ENCODE peak calls at places on chromosomes 1 and 21, in eight cellular contexts. G is small intestine, I is pancreas, W is IMR-90, J is Peyer's patch, U is neural progenitor cell, R is psoas muscle, E is HepG2. F is an unnamed sample. For H3K4me1 and H3K36me3, the result is how much of the 10 kb centered on the place peaks cover.

GRCh38 chr1:94636625-94637024 is 95.1 kb upstream of the F3 start:
- DNase-seq in G (no peak), I (no peak), W (peak), J (no peak), U (no peak), R (no peak), E (no peak), F (no peak)

GRCh38 chr1:101236546-101237228 is at the start of gene S1PR1:
- DNase-seq in G (no peak), I (peak), W (peak), J (peak), U (peak), R (peak), E (no peak), F (peak)

GRCh38 chr1:222792744-222793143 is 22.1 kb upstream of the DISP1 start:
- DNase-seq in G (no peak), I (no peak), W (peak), J (no peak), U (peak), R (no peak), E (no peak), F (no peak)

GRCh38 chr1:204503122-204503912 is 8.7 kb upstream of the PIK3C2B start:
- DNase-seq in G (peak), I (no peak), W (peak), J (no peak), U (peak), R (no peak), E (peak), F (no peak)

GRCh38 chr1:21318714-21319159 is 28.5 kb upstream of the ECE1 start:
- DNase-seq in G (no peak), I (peak), W (peak), J (no peak), U (no peak), R (peak), E (no peak), F (peak)

GRCh38 chr1:160022330-160023310 is 9.2 kb downstream of the PIGM start:
- DNase-seq in G (peak), I (no peak), W (no peak), J (no peak), U (no peak), R (no peak), E (no peak), F (no peak)

GRCh38 chr1:153288634-153289275 is 24.0 kb downstream of the PGLYRP3 start:
- DNase-seq in G (peak), I (no peak), W (no peak), J (no peak), U (no peak), R (no peak), E (no peak), F (no peak)

GRCh38 chr1:81834268-81834667 is 33.5 kb downstream of the ADGRL2 start:
- DNase-seq in G (no peak), I (no peak), W (peak), J (no peak), U (no peak), R (no peak), E (no peak), F (no peak)

GRCh38 chr1:3515774-3516480 is 61.5 kb downstream of the ARHGEF16 start:
- DNase-seq in G (no peak), I (no peak), W (no peak), J (no peak), U (no peak), R (no peak), E (no peak), F (no peak)

GRCh38 chr21:33993286-33994231 is 78.0 kb upstream of the ATP5PO start:
- DNase-seq in G (peak), I (no peak), W (no peak), J (peak), U (no peak), R (no peak), E (no peak), F (no peak)

GRCh38 chr1:154483941-154484803 is 17.8 kb upstream of the TDRD10 start:
- DNase-seq in G (peak), I (no peak), W (peak), J (no peak), U (no peak), R (no peak), E (no peak), F (peak)

GRCh38 chr1:211724711-211725196 is 49.3 kb upstream of the NEK2 start:
- DNase-seq in G (no peak), I (peak), W (no peak), J (no peak), U (peak), R (no peak), E (peak), F (no peak)

GRCh38 chr1:3883194-3883920 is 16.7 kb downstream of the C1orf174 start:
- DNase-seq in G (no peak), I (no peak), W (no peak), J (no peak), U (no peak), R (peak), E (no peak), F (no peak)

GRCh38 chr1:152873495-152873894 is 4.6 kb upstream of the SMCP start:
- DNase-seq in G (no peak), I (no peak), W (peak), J (no peak), U (no peak), R (no peak), E (no peak), F (no peak)

GRCh38 chr1:228391411-228392020 is 15.1 kb downstream of the TRIM11 start:
- DNase-seq in G (no peak), I (no peak), W (no peak), J (no peak), U (no peak), R (peak), E (no peak), F (no peak)

GRCh38 chr21:41952568-41953248 is 1.1 kb downstream of the C2CD2 start:
- DNase-seq in G (peak), I (no peak), W (peak), J (no peak), U (peak), R (peak), E (no peak), F (no peak)

GRCh38 chr1:93846151-93846928 is 32.7 kb downstream of the DNTTIP2 start:
- DNase-seq in G (peak), I (peak), W (peak), J (peak), U (peak), R (peak), E (peak), F (peak)

GRCh38 chr1:160209656-160210046 is 4.5 kb downstream of the PEA15 start:
- DNase-seq in G (no peak), I (no peak), W (no peak), J (no peak), U (peak), R (peak), E (no peak), F (no peak)

GRCh38 chr21:41677671-41678015 is 89.2 kb downstream of the RIPK4 start:
- DNase-seq in G (no peak), I (peak), W (no peak), J (no peak), U (no peak), R (no peak), E (no peak), F (no peak)

GRCh38 chr1:160657477-160657820 is 10.6 kb upstream of the SLAMF1 start:
- DNase-seq in G (no peak), I (no peak), W (no peak), J (no peak), U (no peak), R (no peak), E (no peak), F (no peak)

GRCh38 chr1:22208265-22208972 is 65.5 kb upstream of the WNT4 start:
- DNase-seq in G (no peak), I (no peak), W (no peak), J (no peak), U (peak), R (peak), E (no peak), F (no peak)

GRCh38 chr21:29295066-29295650 is 3.6 kb upstream of the BACH1 start:
- DNase-seq in G (no peak), I (no peak), W (no peak), J (no peak), U (no peak), R (no peak), E (no peak), F (no peak)

GRCh38 chr1:2314297-2314802 is 77.0 kb downstream of the MORN1 start:
- DNase-seq in G (no peak), I (no peak), W (peak), J (peak), U (peak), R (peak), E (peak), F (peak)

GRCh38 chr1:176546825-176547224 is 83.8 kb downstream of the PAPPA2 start:
- DNase-seq in G (no peak), I (no peak), W (no peak), J (no peak), U (no peak), R (no peak), E (no peak), F (no peak)

GRCh38 chr1:198651685-198652400 is 13.0 kb downstream of the PTPRC start:
- DNase-seq in G (no peak), I (no peak), W (no peak), J (peak), U (no peak), R (no peak), E (no peak), F (no peak)

GRCh38 chr1:198650506-198650905 is 11.7 kb downstream of the PTPRC start:
- DNase-seq in G (no peak), I (no peak), W (no peak), J (no peak), U (no peak), R (no peak), E (no peak), F (no peak)

GRCh38 chr1:198655464-198656121 is 16.8 kb downstream of the PTPRC start:
- DNase-seq in G (no peak), I (no peak), W (no peak), J (no peak), U (no peak), R (no peak), E (no peak), F (no peak)

GRCh38 chr1:198656500-198656932 is 17.7 kb downstream of the PTPRC start:
- DNase-seq in G (peak), I (no peak), W (no peak), J (peak), U (no peak), R (no peak), E (no peak), F (no peak)

GRCh38 chr1:198653815-198654413 is 15.1 kb downstream of the PTPRC start:
- DNase-seq in G (no peak), I (no peak), W (no peak), J (no peak), U (no peak), R (no peak), E (no peak), F (no peak)
- H3K4me3 ChIP-seq in G (no peak), I (no peak), W (no peak), J (no peak), U (no peak), R (no peak), E (no peak), F (no peak)

DNA sequence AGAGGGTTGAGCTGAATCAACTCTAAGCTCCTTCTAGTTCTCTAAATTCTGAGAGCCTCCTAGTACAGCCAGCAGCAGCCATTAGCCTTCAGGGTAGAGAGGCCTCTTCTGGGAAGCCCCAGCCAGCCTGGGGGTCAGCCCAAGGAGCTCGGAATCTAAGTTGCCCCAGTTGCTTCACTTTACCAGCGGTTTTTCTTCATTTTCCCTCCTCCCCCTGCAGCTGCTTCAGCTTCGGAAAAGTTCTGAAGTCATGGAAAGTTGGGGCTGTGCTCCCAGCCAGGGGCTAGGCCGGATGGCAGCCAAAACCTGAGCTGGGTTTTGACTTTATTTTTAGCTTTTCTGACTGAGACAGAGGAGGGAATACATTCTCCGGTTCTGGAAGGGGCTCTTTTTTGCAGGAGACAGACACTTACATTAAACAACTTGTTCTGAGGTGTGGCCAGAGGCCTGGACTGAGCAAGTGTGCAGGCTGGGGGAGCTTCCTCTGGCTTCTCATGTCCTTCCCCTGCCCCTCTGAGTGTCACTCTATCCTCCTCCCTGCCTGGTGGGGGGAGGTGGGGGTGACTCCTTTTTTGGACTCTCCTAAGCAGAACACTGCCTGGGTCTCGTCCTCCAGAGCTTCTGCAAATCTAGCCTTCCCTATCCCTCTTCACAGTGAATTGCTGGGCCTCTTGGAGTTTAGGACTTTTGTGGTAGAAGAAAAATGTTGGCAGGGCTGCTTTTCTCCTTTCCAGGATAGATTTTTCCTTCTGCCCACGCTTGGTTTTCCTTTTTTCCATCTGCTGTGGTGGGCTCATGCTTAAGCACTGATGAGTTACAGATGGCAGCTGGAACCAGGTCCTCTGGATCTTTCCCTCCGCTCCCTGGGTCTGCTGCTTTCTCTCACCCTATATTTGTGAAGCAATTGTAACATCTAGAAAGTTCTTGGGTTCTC is 14.5 kb downstream of the LMNA start:
- DNase-seq in G (no peak), I (no peak), W (peak), J (no peak), U (no peak), R (peak), E (no peak), F (no peak)
- H3K4me1 ChIP-seq in G (under half), I (under half), W (under half), J (under half), U (under half), R (half or more), E (half or more), F (under half)

GRCh38 chr1:31005617-31006166 is 59.8 kb downstream of the PUM1 start:
- DNase-seq in G (no peak), I (no peak), W (no peak), J (no peak), U (no peak), R (no peak), E (no peak), F (no peak)
- H3K36me3 ChIP-seq in G (under half), I (under half), W (under half), J (under half), U (under half), R (under half), E (half or more), F (under half)

GRCh38 chr1:18784523-18784833 is 75.0 kb downstream of the TAS1R2 start:
- DNase-seq in G (no peak), I (no peak), W (no peak), J (no peak), U (no peak), R (no peak), E (no peak), F (no peak)
- H3K4me3 ChIP-seq in G (no peak), I (no peak), W (no peak), J (no peak), U (peak), R (peak), E (no peak), F (no peak)

GRCh38 chr1:111704240-111704639 is 35.0 kb downstream of the INKA2 start:
- DNase-seq in G (no peak), I (no peak), W (no peak), J (no peak), U (no peak), R (no peak), E (no peak), F (no peak)

GRCh38 chr1:111704776-111705175 is 34.4 kb downstream of the INKA2 start:
- DNase-seq in G (peak), I (no peak), W (no peak), J (no peak), U (no peak), R (no peak), E (no peak), F (no peak)

GRCh38 chr1:111706921-111707320 is 32.3 kb downstream of the INKA2 start:
- DNase-seq in G (no peak), I (no peak), W (peak), J (no peak), U (no peak), R (no peak), E (no peak), F (no peak)

GRCh38 chr1:111707906-111708305 is 31.3 kb downstream of the INKA2 start:
- DNase-seq in G (no peak), I (no peak), W (peak), J (no peak), U (no peak), R (no peak), E (no peak), F (no peak)

GRCh38 chr1:111705841-111706240 is 33.4 kb downstream of the INKA2 start:
- DNase-seq in G (no peak), I (no peak), W (peak), J (no peak), U (no peak), R (no peak), E (no peak), F (no peak)
- H3K4me1 ChIP-seq in G (under half), I (under half), W (under half), J (under half), U (under half), R (under half), E (under half), F (under half)

GRCh38 chr1:53964109-53964508 is 18.0 kb downstream of the LRRC42 start:
- DNase-seq in G (no peak), I (no peak), W (peak), J (no peak), U (no peak), R (no peak), E (no peak), F (no peak)
- H3K36me3 ChIP-seq in G (under half), I (under half), W (under half), J (half or more), U (under half), R (under half), E (half or more), F (under half)

DNA sequence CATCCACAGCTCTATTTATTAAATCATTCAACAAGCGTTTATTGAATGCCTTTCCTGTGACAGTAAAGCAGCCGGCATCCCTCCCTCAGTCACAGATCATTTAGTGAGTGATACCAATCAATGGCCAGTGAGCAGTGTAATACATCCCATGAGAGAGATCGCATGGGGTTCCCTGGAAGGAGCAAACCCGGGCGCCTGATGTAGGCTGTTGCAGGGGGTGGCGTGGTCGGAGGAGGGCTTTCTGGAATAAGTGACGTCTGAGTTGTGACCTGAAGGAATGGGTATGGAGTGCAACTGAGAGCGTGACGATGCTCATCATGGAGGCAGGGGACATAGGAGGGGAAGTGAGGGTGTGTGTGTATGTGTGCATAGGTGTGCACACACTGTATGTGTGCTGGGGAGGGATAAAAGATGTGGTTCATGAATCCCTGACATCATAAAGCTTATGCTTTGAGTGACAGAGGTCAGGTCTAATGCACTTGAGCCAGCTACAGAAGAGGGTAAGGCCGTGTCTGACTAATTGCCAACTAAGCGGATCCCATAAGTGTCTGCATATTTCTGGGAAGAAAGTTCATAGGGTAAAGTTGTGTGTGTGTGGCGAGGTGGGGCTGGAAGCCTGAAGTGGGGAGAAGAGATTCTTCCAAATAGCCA is 6.5 kb downstream of the FCMR start:
- DNase-seq in G (no peak), I (no peak), W (no peak), J (no peak), U (no peak), R (no peak), E (no peak), F (no peak)
- H3K4me3 ChIP-seq in G (no peak), I (no peak), W (no peak), J (no peak), U (no peak), R (no peak), E (no peak), F (no peak)

GRCh38 chr1:68970571-68970970 is 473.7 kb upstream of the DEPDC1 start:
- DNase-seq in G (no peak), I (no peak), W (no peak), J (no peak), U (no peak), R (no peak), E (no peak), F (no peak)

GRCh38 chr1:68974447-68974846 is 477.6 kb upstream of the DEPDC1 start:
- DNase-seq in G (no peak), I (no peak), W (no peak), J (no peak), U (peak), R (no peak), E (no peak), F (no peak)

GRCh38 chr1:68973459-68974244 is 476.8 kb upstream of the DEPDC1 start:
- DNase-seq in G (no peak), I (no peak), W (peak), J (no peak), U (no peak), R (no peak), E (no peak), F (no peak)

GRCh38 chr1:68969430-68969829 is 472.5 kb upstream of the DEPDC1 start:
- DNase-seq in G (no peak), I (no peak), W (no peak), J (no peak), U (peak), R (no peak), E (no peak), F (no peak)
- H3K4me1 ChIP-seq in G (under half), I (under half), W (under half), J (under half), U (under half), R (under half), E (under half), F (under half)

F was measured in lung.